ENCODE peak calls at places on chromosomes 7 and 10, in ten cellular contexts. E is astrocyte of the hippocampus; M is body of pancreas; D is CD8-positive, alpha-beta T cell; K is NCI-H524; I is activated naive CD4-positive, alpha-beta T cell; X is hepatocyte; L is activated CD4-positive, CD25-positive, alpha-beta regulatory T cell; P is astrocyte of the spinal cord; H is smooth muscle cell of the brain vasculature. Y is an unnamed sample.

GRCh38 chr10:21975378-21975990 is 28.0 kb downstream of the DNAJC1 start:
- DNase-seq in L (no peak), H (no peak), X (no peak), M (no peak), K (no peak), E (peak), I (no peak), D (no peak), P (no peak), Y (no peak)

GRCh38 chr7:33632322-33632721 is 273.0 kb upstream of the BMPER start:
- DNase-seq in I (no peak), X (no peak), K (no peak), P (no peak), E (no peak), D (no peak), H (no peak), L (no peak), M (no peak), Y (no peak)

GRCh38 chr7:74477188-74477587 is 23.5 kb downstream of the GTF2IRD1 start:
- DNase-seq in P (no peak), E (no peak), K (no peak), X (no peak), M (no peak), L (no peak), H (no peak), I (no peak), D (no peak), Y (no peak)

GRCh38 chr10:21517134-21517982 is 8.1 kb downstream of the SKIDA1 start:
- DNase-seq in P (peak), I (no peak), X (peak), K (no peak), L (no peak), E (peak), M (peak), D (no peak), H (no peak), Y (no peak)

GRCh38 chr7:47497367-47498096 is 84.4 kb downstream of the TNS3 start:
- DNase-seq in I (no peak), D (no peak), L (no peak), M (no peak), X (no peak), E (no peak), K (no peak), P (no peak), H (no peak), Y (no peak)

GRCh38 chr10:114389429-114389828 is 14.9 kb downstream of the AFAP1L2 start:
- DNase-seq in E (peak), K (no peak), P (peak), L (no peak), X (no peak), I (no peak), H (no peak), M (peak), D (no peak), Y (no peak)

GRCh38 chr10:21791276-21791675 is 212.3 kb downstream of the DNAJC1 start:
- DNase-seq in K (no peak), E (no peak), M (no peak), I (no peak), L (no peak), H (no peak), D (no peak), P (no peak), X (no peak), Y (no peak)

GRCh38 chr7:158016171-158017087 is 571.2 kb downstream of the PTPRN2 start:
- DNase-seq in X (peak), I (no peak), L (no peak), E (peak), P (no peak), D (no peak), H (no peak), M (peak), K (peak), Y (no peak)

GRCh38 chr10:104304927-104305326 is 33.3 kb downstream of the ITPRIP start:
- DNase-seq in H (no peak), I (no peak), P (no peak), D (no peak), E (no peak), K (no peak), M (no peak), X (no peak), L (no peak), Y (no peak)

GRCh38 chr7:101913876-101914275 is 96.5 kb downstream of the CUX1 start:
- DNase-seq in K (peak), L (no peak), H (no peak), I (no peak), E (peak), P (no peak), X (no peak), M (no peak), D (no peak), Y (no peak)

GRCh38 chr7:47406766-47407129 is 175.2 kb downstream of the TNS3 start:
- DNase-seq in M (no peak), P (no peak), H (no peak), D (no peak), E (no peak), K (no peak), L (no peak), I (no peak), X (no peak), Y (no peak)

GRCh38 chr10:132146271-132146671 is 40.5 kb upstream of the DPYSL4 start:
- DNase-seq in D (no peak), E (no peak), K (no peak), X (no peak), H (no peak), P (no peak), L (no peak), M (no peak), I (no peak), Y (no peak)

GRCh38 chr7:108448777-108449576 is 7.3 kb downstream of the NRCAM start:
- DNase-seq in P (no peak), L (no peak), H (no peak), I (no peak), K (peak), M (no peak), X (no peak), D (no peak), E (peak), Y (no peak)

GRCh38 chr7:40219917-40220316 is 85.1 kb downstream of the SUGCT start:
- DNase-seq in K (no peak), H (no peak), I (no peak), L (no peak), P (peak), D (no peak), M (no peak), E (peak), X (no peak), Y (no peak)

GRCh38 chr10:121316432-121316831 is 281.8 kb downstream of the FGFR2 start:
- DNase-seq in L (no peak), X (no peak), D (no peak), I (no peak), K (no peak), H (no peak), P (no peak), E (no peak), M (no peak), Y (no peak)

GRCh38 chr10:934746-935406 is 3.4 kb upstream of the LARP4B start:
- DNase-seq in E (no peak), K (no peak), P (no peak), M (no peak), I (no peak), X (no peak), D (no peak), L (no peak), H (no peak), Y (no peak)

GRCh38 chr7:133730360-133730759 is 396.8 kb upstream of the LRGUK start:
- DNase-seq in D (no peak), K (no peak), I (no peak), E (no peak), L (no peak), M (no peak), P (no peak), H (no peak), X (no peak), Y (no peak)

GRCh38 chr10:84329986-84330651 is 1.7 kb downstream of the CCSER2 start:
- DNase-seq in X (no peak), K (no peak), M (no peak), E (no peak), P (no peak), H (no peak), D (peak), I (no peak), L (no peak), Y (peak)

GRCh38 chr7:114048386-114049235 is 129.8 kb upstream of the PPP1R3A start:
- DNase-seq in L (no peak), E (peak), M (no peak), D (no peak), K (no peak), X (peak), H (no peak), I (no peak), P (peak), Y (no peak)

GRCh38 chr10:132872658-132873057 is 69.7 kb downstream of the CFAP46 start:
- DNase-seq in P (no peak), L (no peak), I (no peak), M (no peak), E (no peak), D (no peak), H (no peak), K (no peak), X (no peak), Y (no peak)

GRCh38 chr7:49630513-49630912 is 142.9 kb upstream of the VWC2 start:
- DNase-seq in H (no peak), L (no peak), X (no peak), K (no peak), P (no peak), I (no peak), E (no peak), D (no peak), M (no peak), Y (no peak)

Y was measured in T-cell.